ENCODE peak calls at places on chromosomes 12 and 14, in six cellular contexts. P, J, T, M, V and I are unnamed samples.

GRCh38 chr12:67625004-67625403 is 23.5 kb upstream of the DYRK2 start:
- DNase-seq in P (no peak), J (no peak), T (no peak), M (no peak), V (no peak), I (no peak)

GRCh38 chr14:29240046-29240445 is 473.5 kb downstream of the FOXG1 start:
- DNase-seq in P (no peak), J (no peak), T (no peak), M (no peak), V (no peak), I (no peak)

GRCh38 chr14:100033347-100034052 is 31.7 kb upstream of the EVL start:
- DNase-seq in P (no peak), J (no peak), T (no peak), M (no peak), V (no peak), I (no peak)

GRCh38 chr14:71231521-71232393 is 324.5 kb downstream of the PCNX1 start:
- DNase-seq in P (peak), J (no peak), T (peak), M (peak), V (no peak), I (no peak)

GRCh38 chr12:52119398-52120254 is 40.1 kb downstream of the SMIM41 start:
- DNase-seq in P (peak), J (peak), T (peak), M (peak), V (no peak), I (peak)

GRCh38 chr12:104566244-104566993 is 109.7 kb downstream of the CHST11 start:
- DNase-seq in P (peak), J (no peak), T (no peak), M (no peak), V (no peak), I (no peak)

GRCh38 chr14:81206115-81206514 is 14.6 kb downstream of the GTF2A1 start:
- DNase-seq in P (peak), J (no peak), T (no peak), M (no peak), V (no peak), I (no peak)

GRCh38 chr12:29164477-29165163 is 15.5 kb downstream of the FAR2 start:
- DNase-seq in P (no peak), J (no peak), T (no peak), M (no peak), V (no peak), I (no peak)

GRCh38 chr14:68612049-68612448 is 180.8 kb downstream of the ZFP36L1 start:
- DNase-seq in P (no peak), J (no peak), T (no peak), M (no peak), V (no peak), I (no peak)

GRCh38 chr12:130879212-130879686 is 7.4 kb downstream of the RAN start:
- DNase-seq in P (no peak), J (no peak), T (no peak), M (no peak), V (no peak), I (no peak)

GRCh38 chr14:95294834-95295599 is 24.7 kb downstream of the CLMN start:
- DNase-seq in P (no peak), J (no peak), T (no peak), M (no peak), V (no peak), I (no peak)

DNA sequence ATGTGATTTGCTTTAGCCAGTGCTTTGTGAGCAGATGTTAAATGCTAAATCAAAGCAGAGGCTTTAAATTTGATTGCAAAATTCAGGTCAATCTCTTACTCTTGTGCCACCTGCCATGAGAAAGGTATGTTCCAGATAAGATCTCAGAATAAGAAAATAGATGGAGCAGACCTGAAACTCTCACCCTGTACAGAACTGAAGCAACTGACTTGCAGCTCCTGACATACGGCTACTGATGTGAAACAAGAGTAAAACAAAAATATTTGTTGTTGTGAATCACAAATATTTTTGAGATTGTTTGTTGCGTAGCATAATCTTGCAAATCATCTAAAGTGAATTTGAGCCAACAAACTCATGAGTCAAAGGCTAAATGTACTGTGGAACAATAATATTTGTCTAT is 3.5 kb upstream of the OSBPL8 start:
- DNase-seq in P (no peak), J (no peak), T (no peak), M (no peak), V (no peak), I (no peak)
- TF ChIP-seq CTCF in P (no peak), J (no peak), T (no peak), M (no peak), V (no peak), I (no peak)

DNA sequence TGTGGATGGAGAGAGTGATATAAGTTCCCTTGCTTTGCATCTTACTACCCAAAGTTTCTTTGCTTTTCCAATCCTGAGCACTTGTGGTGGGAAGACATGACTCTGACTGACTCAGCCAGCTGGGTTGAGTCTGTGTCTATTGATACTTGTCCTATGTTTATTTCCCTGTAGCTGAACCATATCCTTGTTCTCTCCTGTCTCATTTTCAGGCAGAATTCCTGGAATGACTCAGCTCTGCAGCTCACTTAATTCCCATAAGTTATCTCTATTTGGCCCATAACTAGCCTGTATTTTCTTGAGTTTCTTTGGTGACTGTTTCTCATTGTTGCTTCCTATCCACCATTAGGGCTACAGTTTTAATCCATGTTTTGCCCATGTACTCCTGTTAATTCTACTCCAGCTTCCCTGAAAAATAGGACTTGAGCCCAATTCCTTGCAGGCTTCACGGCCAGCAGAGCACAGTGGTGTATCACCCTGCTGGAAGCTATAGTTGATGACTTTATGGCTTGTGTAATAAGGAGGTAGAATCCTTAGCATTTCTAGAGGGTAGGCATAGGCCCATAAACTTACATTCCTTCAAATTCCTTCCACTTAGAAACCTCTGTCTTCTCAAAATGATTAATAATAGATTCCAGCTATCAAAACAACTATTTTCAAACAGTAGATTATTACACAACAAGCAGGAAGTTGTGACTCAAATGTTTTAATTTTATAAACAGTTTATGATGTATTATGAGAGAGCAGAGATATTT is 183.1 kb downstream of the TMTC3 start:
- DNase-seq in P (no peak), J (no peak), T (no peak), M (no peak), V (no peak), I (no peak)
- TF ChIP-seq CTCF in P (no peak), J (no peak), T (no peak), M (no peak), V (no peak), I (no peak)

DNA sequence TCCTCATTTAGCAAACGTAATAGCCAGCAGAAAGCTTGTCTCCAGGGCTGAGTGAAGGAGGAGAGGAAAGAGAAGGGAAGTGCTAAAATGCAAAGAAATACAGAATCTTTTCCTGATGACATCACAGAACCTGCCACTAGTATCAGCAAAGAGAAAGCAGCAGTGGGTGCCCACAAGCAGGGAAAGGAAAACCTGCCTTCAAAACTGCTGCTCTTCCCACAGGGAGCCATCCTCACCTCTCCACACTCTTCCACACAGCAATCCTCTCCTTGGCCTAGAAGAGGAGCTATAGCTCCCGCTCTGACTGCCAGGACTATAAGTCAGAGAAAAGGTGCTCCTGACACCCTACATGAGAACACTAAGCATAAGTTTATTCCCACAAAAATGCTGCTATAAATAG is 11.3 kb downstream of the MED13L start:
- DNase-seq in P (no peak), J (no peak), T (no peak), M (no peak), V (no peak), I (no peak)
- TF ChIP-seq CTCF in P (no peak), J (no peak), T (no peak), M (peak), V (no peak), I (no peak)

GRCh38 chr12:122981036-122981471 is 573 bp downstream of the ARL6IP4 start:
- DNase-seq in P (peak), J (no peak), T (no peak), M (no peak), V (no peak), I (no peak)
- TF ChIP-seq CTCF in P (no peak), J (no peak), T (no peak), M (no peak), V (no peak), I (no peak)